ENCODE peak calls at places on chromosomes 5 and 9, in four cellular contexts. P is colonic mucosa, Z is IMR-90, Y is cardiac muscle cell. C is an unnamed sample. For H3K4me1, the result is how much of the 10 kb centered on the place peaks cover.

GRCh38 chr5:173320259-173320658 is 8.0 kb downstream of the STC2 start:
- DNase-seq in P (peak), Y (no peak), Z (no peak), C (no peak)

GRCh38 chr9:116267021-116267420 is 113.4 kb downstream of the PAPPA start:
- DNase-seq in P (no peak), Z (peak), Y (no peak), C (no peak)

GRCh38 chr5:93585054-93585751 is 2.2 kb downstream of the NR2F1 start:
- DNase-seq in P (no peak), Z (no peak), Y (peak), C (peak)

GRCh38 chr5:31993182-31993961 is 180.7 kb downstream of the GOLPH3 start:
- DNase-seq in P (no peak), Y (peak), Z (peak), C (no peak)

GRCh38 chr5:97425511-97425910 is 242.5 kb upstream of the RIOK2 start:
- DNase-seq in Z (peak), P (no peak), Y (peak), C (peak)

GRCh38 chr9:69412741-69413150 is 87.7 kb downstream of the ENTREP1 start:
- DNase-seq in Z (peak), Y (peak), P (peak), C (peak)

GRCh38 chr5:59500014-59500413 is 393.5 kb downstream of the PDE4D start:
- DNase-seq in Y (no peak), Z (no peak), P (no peak), C (no peak)

GRCh38 chr9:35675732-35676392 is 2.1 kb downstream of the CA9 start:
- DNase-seq in P (peak), Y (peak), Z (no peak), C (peak)

DNA sequence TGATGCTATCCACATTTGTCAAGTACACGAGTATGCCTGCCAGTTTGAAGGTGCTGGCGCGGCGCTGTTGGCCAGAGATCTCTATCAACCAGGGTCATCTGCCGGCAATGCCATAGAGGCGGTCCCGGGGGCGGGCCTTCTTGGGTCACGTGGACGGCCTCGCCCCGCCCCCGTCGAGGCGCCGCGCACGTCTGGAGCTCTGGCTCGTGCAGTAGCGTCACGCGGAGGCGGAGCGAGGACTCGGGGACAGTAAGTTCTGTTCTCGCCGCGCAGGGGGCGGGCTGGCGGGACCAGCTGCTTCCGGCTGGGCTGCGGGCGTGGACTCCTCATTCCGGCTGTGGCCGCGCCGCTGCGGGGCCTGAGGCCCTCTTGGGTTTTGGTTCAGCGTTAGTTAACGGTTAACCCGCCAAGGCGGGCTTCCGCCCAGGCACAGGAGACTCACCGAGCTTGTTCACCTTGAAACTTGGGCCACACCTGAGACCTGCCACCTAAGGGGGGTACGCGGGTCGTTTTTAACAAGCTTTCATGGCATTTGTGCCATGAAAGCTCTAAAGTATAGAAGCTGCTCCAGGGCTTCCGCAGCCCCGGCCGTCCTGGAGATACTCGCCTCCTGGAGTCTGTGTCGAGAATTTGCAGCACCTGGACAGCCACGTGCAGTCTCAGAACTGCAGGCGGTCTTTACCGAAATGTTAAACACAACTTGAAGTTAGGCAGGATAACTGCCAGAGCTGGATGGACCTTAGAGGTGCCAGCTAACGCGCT is at the start of gene RFESD:
- DNase-seq in Z (peak), P (peak), Y (peak), C (peak)
- TF ChIP-seq CTCF in Z (peak), P (peak), Y (no peak), C (no peak)

GRCh38 chr9:134060546-134060945 is 7.3 kb downstream of the BRD3 start:
- DNase-seq in Y (no peak), P (no peak), Z (no peak), C (no peak)

GRCh38 chr9:134061019-134061687 is 6.7 kb downstream of the BRD3 start:
- DNase-seq in P (no peak), Y (no peak), Z (no peak), C (no peak)

GRCh38 chr9:134062461-134063087 is 5.3 kb downstream of the BRD3 start:
- DNase-seq in P (no peak), Y (no peak), Z (no peak), C (no peak)

GRCh38 chr9:134063088-134063875 is 4.5 kb downstream of the BRD3 start:
- DNase-seq in Y (no peak), Z (no peak), P (no peak), C (no peak)

GRCh38 chr9:134061688-134062371 is 6.0 kb downstream of the BRD3 start:
- DNase-seq in P (no peak), Y (no peak), Z (no peak), C (no peak)
- H3K4me1 ChIP-seq in P (under half), Y (under half), Z (under half), C (under half)

GRCh38 chr9:128249914-128250838 is 25.6 kb downstream of the GOLGA2 start:
- DNase-seq in Y (peak), Z (peak), P (peak), C (peak)
- H3K4me3 ChIP-seq in Y (peak), Z (no peak), P (peak), C (peak)

GRCh38 chr9:32069169-32069813 is 315.2 kb upstream of the ACO1 start:
- DNase-seq in P (no peak), Z (no peak), Y (no peak), C (peak)
- TF ChIP-seq CTCF in P (peak), Z (peak), Y (no peak), C (peak)

GRCh38 chr5:16899171-16899570 is 36.9 kb downstream of the MYO10 start:
- DNase-seq in Z (no peak), P (no peak), Y (no peak), C (no peak)
- H3K4me1 ChIP-seq in Z (under half), P (under half), Y (under half), C (half or more)

GRCh38 chr9:137128158-137129088 is 10.5 kb upstream of the GRIN1 start:
- DNase-seq in P (no peak), Y (no peak), Z (no peak), C (no peak)

GRCh38 chr9:137129089-137129455 is 9.9 kb upstream of the GRIN1 start:
- DNase-seq in Z (peak), Y (peak), P (peak), C (no peak)

GRCh38 chr9:137126786-137127185 is 12.2 kb upstream of the GRIN1 start:
- DNase-seq in Y (no peak), P (no peak), Z (no peak), C (no peak)

GRCh38 chr9:137129456-137130175 is 9.3 kb upstream of the GRIN1 start:
- DNase-seq in Z (peak), P (peak), Y (peak), C (peak)

DNA sequence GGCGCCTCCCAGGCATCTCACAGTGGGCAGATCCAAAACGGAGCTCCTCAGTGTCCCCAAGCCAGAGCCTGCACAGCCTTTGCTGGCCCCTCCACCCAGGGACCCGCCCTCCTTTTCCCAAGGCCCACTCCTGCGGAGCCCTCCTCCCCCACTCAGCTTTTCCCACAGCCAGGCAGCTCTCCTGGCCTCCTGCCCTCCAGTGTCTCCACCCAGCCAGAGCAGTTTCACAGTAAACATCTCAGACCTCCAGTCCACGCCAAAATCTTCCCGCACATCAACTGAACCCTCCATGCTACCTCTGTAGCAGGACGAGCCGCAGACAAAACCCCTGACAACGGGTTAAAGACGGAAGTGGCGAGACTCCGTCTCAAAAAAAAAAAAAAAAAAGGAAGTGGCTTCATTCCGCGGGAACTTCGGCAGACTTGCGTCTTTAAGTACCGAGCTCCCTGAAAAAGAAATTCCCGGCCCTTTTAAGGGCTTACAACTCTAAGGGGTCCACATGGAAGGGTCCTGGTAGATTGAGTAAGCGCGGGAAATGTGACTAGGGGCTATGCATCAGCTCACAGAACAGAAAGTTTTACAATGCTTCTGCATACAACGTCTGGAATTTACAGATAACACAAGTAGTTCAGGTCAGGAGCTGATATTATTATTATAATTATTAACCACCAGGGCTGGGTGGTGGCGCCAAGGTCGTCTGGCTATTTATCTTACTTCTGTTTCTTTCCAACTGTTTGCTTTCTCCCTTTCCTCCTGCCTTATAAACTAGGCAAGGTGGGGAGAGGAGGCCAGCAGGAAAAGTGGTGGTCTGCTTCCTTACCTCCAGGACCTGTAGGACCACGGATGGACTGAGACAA is 11.4 kb upstream of the GRIN1 start:
- DNase-seq in Y (peak), Z (no peak), P (peak), C (no peak)
- H3K4me3 ChIP-seq in Y (no peak), Z (no peak), P (peak), C (peak)

C was measured in A673.